ENCODE peak calls at places on chromosomes 6 and 20, in seven cellular contexts. D is CD8-positive, alpha-beta T cell; T is left ventricle myocardium inferior; N is endodermal cell; K is Karpas-422; Z is pancreas; W is psoas muscle. B is an unnamed sample. For H3K4me1, the result is how much of the 10 kb centered on the place peaks cover.

GRCh38 chr6:64483956-64484499 is 848.4 kb downstream of the PHF3 start:
- DNase-seq in W (no peak), T (no peak), N (no peak), Z (no peak), D (no peak), K (no peak), B (no peak)

GRCh38 chr20:50877232-50877631 is 54.0 kb downstream of the ADNP start:
- DNase-seq in T (no peak), W (no peak), Z (no peak), K (no peak), N (peak), D (no peak), B (no peak)

GRCh38 chr6:135522975-135523692 is 25.6 kb upstream of the AHI1 start:
- DNase-seq in T (no peak), W (no peak), D (no peak), N (no peak), Z (no peak), K (no peak), B (no peak)

GRCh38 chr20:4369798-4370124 is 351.9 kb upstream of the PRND start:
- DNase-seq in Z (no peak), W (no peak), N (no peak), T (no peak), D (peak), K (no peak), B (no peak)

GRCh38 chr6:143176090-143177021 is 115.7 kb downstream of the AIG1 start:
- DNase-seq in K (peak), D (no peak), N (peak), Z (no peak), T (no peak), W (no peak), B (no peak)

GRCh38 chr6:26465776-26466175 is 8.0 kb downstream of the BTN2A1 start:
- DNase-seq in Z (no peak), W (no peak), N (no peak), K (no peak), T (no peak), D (no peak), B (no peak)

GRCh38 chr6:168206681-168207274 is 112.8 kb downstream of the DACT2 start:
- DNase-seq in N (peak), Z (no peak), D (no peak), K (no peak), T (no peak), W (no peak), B (no peak)

GRCh38 chr20:346033-346639 is 775 bp upstream of the NRSN2 start:
- DNase-seq in D (no peak), K (no peak), Z (no peak), T (no peak), W (no peak), N (no peak), B (no peak)

GRCh38 chr6:44002071-44002590 is 125.1 kb downstream of the MRPL14 start:
- DNase-seq in T (no peak), Z (peak), W (no peak), K (no peak), N (peak), D (no peak), B (no peak)

GRCh38 chr6:44006123-44006871 is 121.0 kb downstream of the MRPL14 start:
- DNase-seq in D (no peak), N (peak), T (no peak), W (peak), K (no peak), Z (no peak), B (no peak)

GRCh38 chr20:53174454-53174853 is 202.3 kb downstream of the TSHZ2 start:
- DNase-seq in W (no peak), K (no peak), Z (no peak), D (no peak), T (no peak), N (no peak), B (no peak)

GRCh38 chr6:20769651-20770050 is 235.4 kb downstream of the CDKAL1 start:
- DNase-seq in D (no peak), W (no peak), N (no peak), T (no peak), Z (no peak), K (no peak), B (no peak)

GRCh38 chr6:90222724-90223198 is 73.9 kb downstream of the BACH2 start:
- DNase-seq in N (no peak), K (no peak), D (no peak), T (no peak), W (no peak), Z (no peak), B (no peak)

GRCh38 chr6:7543761-7544424 is 2.4 kb downstream of the DSP start:
- DNase-seq in D (no peak), K (no peak), T (no peak), N (peak), W (no peak), Z (no peak), B (no peak)

GRCh38 chr6:42349753-42350573 is 101.8 kb downstream of the TRERF1 start:
- DNase-seq in D (no peak), K (no peak), T (no peak), Z (no peak), N (no peak), W (no peak), B (no peak)

GRCh38 chr20:35466856-35467255 is 11.5 kb downstream of the CEP250 start:
- DNase-seq in W (no peak), T (no peak), Z (no peak), K (no peak), N (no peak), D (no peak), B (no peak)

GRCh38 chr20:10784337-10785183 is 110.8 kb upstream of the JAG1 start:
- DNase-seq in N (no peak), D (no peak), W (no peak), Z (no peak), T (no peak), K (no peak), B (no peak)

GRCh38 chr20:50029697-50030428 is 47.1 kb downstream of the SNAI1 start:
- DNase-seq in Z (no peak), N (peak), K (no peak), W (peak), D (no peak), T (no peak), B (peak)

GRCh38 chr6:139591075-139591474 is 216.6 kb upstream of the CITED2 start:
- DNase-seq in D (no peak), Z (no peak), N (no peak), W (no peak), K (no peak), T (no peak), B (no peak)
- H3K4me1 ChIP-seq in D (under half), Z (under half), N (under half), W (under half), K (under half), T (under half), B (half or more)

DNA sequence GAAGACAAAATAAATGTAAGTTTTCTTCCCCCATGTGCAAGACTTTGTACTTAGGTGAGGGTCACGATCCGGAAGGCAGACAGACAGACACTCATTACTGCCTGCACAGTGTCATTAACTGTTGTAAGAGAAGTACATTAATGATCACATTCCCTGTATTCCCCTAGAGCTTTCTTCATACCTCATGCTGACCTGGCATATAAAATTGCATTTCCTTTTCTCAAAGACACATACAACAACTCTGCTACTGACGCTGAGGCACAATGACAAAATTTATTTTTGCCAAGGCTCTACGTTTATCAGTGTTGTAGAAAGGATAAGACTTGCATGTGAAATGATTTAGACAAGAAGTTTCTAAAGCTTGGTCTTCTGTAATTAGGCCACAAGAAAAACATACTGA is 3.0 kb upstream of the SYCP2 start:
- DNase-seq in T (no peak), K (no peak), N (no peak), D (no peak), W (no peak), Z (no peak), B (no peak)
- H3K27ac ChIP-seq in T (peak), K (no peak), N (no peak), D (no peak), W (peak), Z (no peak), B (no peak)

GRCh38 chr20:56360133-56360898 is 1.5 kb downstream of the FAM210B start:
- DNase-seq in K (no peak), N (no peak), W (no peak), D (no peak), T (no peak), Z (no peak), B (no peak)
- H3K4me3 ChIP-seq in K (no peak), N (peak), W (peak), D (no peak), T (peak), Z (peak), B (no peak)

GRCh38 chr6:15264902-15265761 is 19.3 kb downstream of the JARID2 start:
- DNase-seq in D (no peak), Z (no peak), K (no peak), N (no peak), T (peak), W (peak), B (no peak)
- H3K4me1 ChIP-seq in D (half or more), Z (under half), K (under half), N (under half), T (half or more), W (under half), B (under half)

DNA sequence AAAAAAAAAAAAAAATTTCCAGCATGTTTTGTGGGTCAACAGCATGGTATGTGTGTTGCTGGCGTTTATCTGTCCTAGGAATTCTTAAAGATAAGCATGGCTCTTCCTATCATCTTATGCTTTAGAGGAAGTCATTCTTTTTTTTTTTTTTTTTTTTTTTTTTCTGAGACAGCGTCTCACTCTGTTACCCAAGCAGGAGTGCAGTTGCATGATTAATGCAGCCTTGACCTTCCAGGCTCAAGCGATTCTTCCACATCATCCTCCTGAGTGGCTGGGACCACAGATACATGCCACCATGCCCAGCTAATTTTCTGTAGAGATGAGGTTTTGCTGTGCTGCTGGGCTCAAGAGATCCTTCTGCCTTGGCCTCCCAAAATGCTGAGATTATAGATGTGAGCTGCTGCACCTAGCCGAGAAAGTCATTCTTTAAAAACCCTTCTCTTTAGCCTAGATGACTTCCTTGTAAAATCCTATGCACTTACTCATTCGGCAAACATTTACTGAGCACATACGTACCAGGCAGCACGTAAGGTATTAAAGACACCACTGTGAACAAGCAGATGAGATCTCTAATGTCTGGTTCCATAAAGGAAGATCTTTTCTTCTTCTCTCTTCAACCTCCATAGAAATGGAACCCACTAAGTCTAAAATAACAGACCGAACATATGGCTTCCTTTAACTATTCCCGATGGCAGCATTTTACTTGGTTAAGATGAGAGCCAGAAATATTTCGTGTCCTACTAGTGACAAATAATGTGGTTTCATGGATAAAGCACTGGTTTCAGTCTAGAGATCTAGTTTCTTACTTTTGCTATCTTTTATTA is 122.4 kb downstream of the RIN2 start:
- DNase-seq in N (no peak), T (no peak), D (no peak), Z (no peak), K (no peak), W (no peak), B (no peak)
- H3K27ac ChIP-seq in N (no peak), T (no peak), D (no peak), Z (no peak), K (no peak), W (no peak), B (peak)

B was measured in transverse colon.